ENCODE peak calls at places on chromosome 22, in eight cellular contexts. W, S, E, L, U, G, M and Z are unnamed samples.

GRCh38 chr22:26756675-26757293 is 99.4 kb downstream of the MIAT start:
- DNase-seq in W (peak), S (no peak), E (no peak), L (peak), U (peak), G (peak), M (peak), Z (peak)

GRCh38 chr22:45124176-45124857 is 39.4 kb upstream of the NUP50 start:
- DNase-seq in W (no peak), S (no peak), E (no peak), L (no peak), U (peak), G (no peak), M (no peak), Z (no peak)

GRCh38 chr22:28030442-28030841 is 111.4 kb upstream of the PITPNB start:
- DNase-seq in W (no peak), S (no peak), E (no peak), L (no peak), U (peak), G (no peak), M (no peak), Z (no peak)

GRCh38 chr22:18024956-18025720 is 777 bp upstream of the MICAL3 start:
- DNase-seq in W (no peak), S (no peak), E (no peak), L (no peak), U (no peak), G (no peak), M (no peak), Z (no peak)

GRCh38 chr22:48299801-48300200 is 1527.9 kb downstream of the BRD1 start:
- DNase-seq in W (no peak), S (no peak), E (peak), L (no peak), U (no peak), G (no peak), M (no peak), Z (no peak)

GRCh38 chr22:28137036-28137435 is 218.0 kb upstream of the PITPNB start:
- DNase-seq in W (no peak), S (no peak), E (no peak), L (no peak), U (no peak), G (no peak), M (no peak), Z (no peak)

GRCh38 chr22:48786679-48786996 is 1041.0 kb downstream of the BRD1 start:
- DNase-seq in W (no peak), S (no peak), E (no peak), L (no peak), U (no peak), G (no peak), M (no peak), Z (no peak)

GRCh38 chr22:36244522-36245391 is 5.4 kb upstream of the APOL2 start:
- DNase-seq in W (no peak), S (no peak), E (no peak), L (no peak), U (peak), G (no peak), M (no peak), Z (no peak)

GRCh38 chr22:43228330-43228729 is 41.4 kb upstream of the TTLL12 start:
- DNase-seq in W (peak), S (no peak), E (no peak), L (no peak), U (peak), G (peak), M (peak), Z (peak)

GRCh38 chr22:42780070-42780540 is 59.4 kb upstream of the A4GALT start:
- DNase-seq in W (peak), S (no peak), E (peak), L (peak), U (peak), G (peak), M (peak), Z (peak)

GRCh38 chr22:20396639-20397038 is 2.7 kb downstream of the ZNF74 start:
- DNase-seq in W (no peak), S (no peak), E (no peak), L (no peak), U (peak), G (no peak), M (no peak), Z (no peak)
- TF ChIP-seq POLR2A in W (no peak), S (no peak), E (no peak), L (no peak), U (no peak), G (no peak), M (no peak), Z (no peak)

GRCh38 chr22:39016592-39016991 is 2.5 kb downstream of the APOBEC3C start:
- DNase-seq in W (no peak), S (no peak), E (no peak), L (no peak), U (no peak), G (no peak), M (no peak), Z (no peak)

GRCh38 chr22:39010946-39011625 is 3.0 kb upstream of the APOBEC3C start:
- DNase-seq in W (no peak), S (no peak), E (no peak), L (no peak), U (no peak), G (no peak), M (no peak), Z (no peak)

GRCh38 chr22:39012525-39013516 is 1.2 kb upstream of the APOBEC3C start:
- DNase-seq in W (no peak), S (no peak), E (no peak), L (no peak), U (no peak), G (no peak), M (peak), Z (no peak)

GRCh38 chr22:39017596-39018365 is 3.1 kb upstream of the APOBEC3D start:
- DNase-seq in W (no peak), S (no peak), E (no peak), L (no peak), U (no peak), G (no peak), M (no peak), Z (no peak)

DNA sequence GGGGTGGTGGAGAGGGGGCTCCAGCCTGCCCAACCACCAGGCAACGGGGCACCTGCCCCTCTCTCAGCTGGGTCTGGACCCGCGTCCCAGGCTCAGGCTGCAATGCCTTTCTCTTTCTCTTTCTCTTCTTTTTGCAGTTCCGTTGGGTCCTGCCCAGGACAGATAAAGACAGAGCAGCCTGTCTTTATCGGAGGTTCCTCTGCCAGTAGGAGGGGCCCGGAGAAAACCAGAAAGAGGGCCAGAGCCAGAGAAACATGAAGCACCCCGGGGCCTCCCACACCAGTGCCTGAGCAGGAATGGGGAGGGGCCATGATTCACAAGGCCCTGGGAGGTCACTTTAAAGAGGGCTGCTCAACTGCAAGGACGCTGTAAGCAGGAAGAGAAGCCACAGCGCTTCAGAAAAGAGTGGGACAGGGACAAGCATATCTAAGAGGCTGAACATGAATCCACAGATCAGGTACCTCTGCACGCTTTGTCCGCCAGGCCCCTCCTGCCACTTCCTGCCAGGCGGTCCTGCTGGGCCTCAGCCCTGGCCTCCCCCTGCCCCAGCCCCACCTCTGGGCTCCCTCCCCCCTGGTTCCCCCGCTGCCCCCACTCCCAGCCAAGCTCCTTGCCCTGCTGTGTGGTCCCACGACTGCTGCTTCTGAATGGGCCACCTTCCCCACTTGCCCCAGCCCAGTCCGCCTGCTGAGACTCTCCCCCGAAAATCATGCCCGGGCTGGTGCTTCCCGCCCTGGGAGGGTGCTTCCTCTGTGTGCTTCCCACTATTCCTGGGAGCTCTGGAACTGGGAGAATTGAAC is at the start of gene APOBEC3C:
- DNase-seq in W (peak), S (peak), E (peak), L (peak), U (peak), G (peak), M (peak), Z (peak)
- TF ChIP-seq POLR2A in W (no peak), S (peak), E (no peak), L (no peak), U (peak), G (peak), M (peak), Z (peak)

GRCh38 chr22:40856513-40857308 is at the start of the genes ST13 and XPNPEP3:
- DNase-seq in W (peak), S (peak), E (peak), L (peak), U (peak), G (peak), M (peak), Z (peak)
- TF ChIP-seq POLR2A in W (no peak), S (peak), E (peak), L (no peak), U (peak), G (peak), M (peak), Z (peak)

DNA sequence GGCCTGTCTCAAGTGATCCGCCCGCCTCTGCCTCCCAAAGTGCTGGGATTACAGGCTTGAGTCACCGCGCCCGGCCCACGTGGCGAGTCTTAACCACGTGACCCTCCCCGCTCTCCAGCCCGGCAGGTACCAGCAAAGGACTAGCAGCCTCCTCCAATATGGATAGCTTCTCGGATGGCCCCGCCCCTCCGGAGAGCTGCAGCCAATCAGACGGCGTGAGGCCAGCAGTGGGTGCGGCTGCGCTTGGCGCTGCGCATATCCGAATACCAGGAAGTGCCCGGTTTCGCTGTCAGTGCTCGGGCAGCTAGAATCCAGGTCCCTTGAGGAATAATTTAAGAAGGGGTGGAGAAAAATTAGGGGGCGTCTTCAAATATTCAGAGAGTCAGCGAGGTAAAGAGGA is 14.7 kb upstream of the PISD start:
- DNase-seq in W (peak), S (peak), E (peak), L (peak), U (peak), G (peak), M (peak), Z (no peak)
- TF ChIP-seq POLR2A in W (no peak), S (peak), E (no peak), L (no peak), U (no peak), G (no peak), M (peak), Z (no peak)

GRCh38 chr22:49966716-49967332 is 6.3 kb downstream of the PIM3 start:
- DNase-seq in W (peak), S (peak), E (peak), L (peak), U (no peak), G (no peak), M (peak), Z (no peak)

GRCh38 chr22:49967333-49968241 is 7.0 kb downstream of the PIM3 start:
- DNase-seq in W (peak), S (peak), E (peak), L (peak), U (no peak), G (no peak), M (peak), Z (no peak)

GRCh38 chr22:49964493-49965290 is 4.1 kb downstream of the PIM3 start:
- DNase-seq in W (peak), S (no peak), E (no peak), L (peak), U (no peak), G (no peak), M (peak), Z (no peak)

GRCh38 chr22:49965291-49966040 is 4.9 kb downstream of the PIM3 start:
- DNase-seq in W (peak), S (peak), E (no peak), L (peak), U (no peak), G (no peak), M (peak), Z (no peak)

GRCh38 chr22:49966041-49966715 is 5.6 kb downstream of the PIM3 start:
- DNase-seq in W (peak), S (peak), E (no peak), L (peak), U (no peak), G (no peak), M (peak), Z (no peak)
- TF ChIP-seq POLR2A in W (no peak), S (no peak), E (no peak), L (no peak), U (peak), G (no peak), M (no peak), Z (no peak)

DNA sequence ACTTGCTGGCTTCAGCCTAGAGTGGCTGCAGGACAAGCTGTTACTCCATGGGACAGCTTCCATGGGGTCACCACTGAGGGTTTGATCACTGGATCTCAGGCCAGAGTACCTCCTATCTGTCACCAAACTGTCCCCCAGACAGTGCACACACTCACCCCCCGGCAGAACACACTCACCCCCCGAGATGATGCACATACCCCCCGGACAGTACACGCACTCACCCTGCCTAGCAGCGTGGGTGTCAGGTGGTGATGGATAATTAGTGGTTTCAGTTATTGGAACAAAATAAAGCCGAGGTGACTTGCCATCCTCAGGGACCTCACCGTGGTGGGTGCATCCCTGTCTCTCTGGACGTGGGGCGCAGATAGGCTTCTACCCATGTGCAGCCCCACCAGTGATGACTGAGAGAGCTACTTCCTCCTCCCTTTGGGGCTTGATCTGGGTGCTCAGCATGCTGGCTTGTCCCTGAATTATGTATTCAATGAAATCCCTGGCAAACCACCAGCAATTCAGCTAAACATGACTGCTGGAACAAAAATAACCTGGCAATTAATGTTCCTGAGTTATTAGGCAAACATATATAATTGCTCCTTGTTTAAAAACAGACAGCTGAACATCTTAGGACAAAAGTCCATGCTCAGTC is 18.9 kb downstream of the TANGO2 start:
- DNase-seq in W (no peak), S (no peak), E (no peak), L (no peak), U (no peak), G (no peak), M (no peak), Z (no peak)
- TF ChIP-seq POLR2A in W (no peak), S (no peak), E (no peak), L (no peak), U (no peak), G (no peak), M (no peak), Z (no peak)

GRCh38 chr22:38056969-38057841 is at the start of gene PICK1:
- DNase-seq in W (peak), S (peak), E (peak), L (peak), U (peak), G (peak), M (peak), Z (peak)
- TF ChIP-seq POLR2A in W (no peak), S (peak), E (no peak), L (no peak), U (no peak), G (peak), M (peak), Z (peak)

GRCh38 chr22:30423959-30424380 is 1.6 kb upstream of the MTFP1 start:
- DNase-seq in W (peak), S (peak), E (peak), L (peak), U (peak), G (peak), M (peak), Z (peak)

GRCh38 chr22:30421695-30422480 is 3.7 kb upstream of the MTFP1 start:
- DNase-seq in W (no peak), S (peak), E (no peak), L (no peak), U (no peak), G (no peak), M (no peak), Z (no peak)

GRCh38 chr22:30424471-30425326 is 869 bp upstream of the MTFP1 start:
- DNase-seq in W (no peak), S (peak), E (no peak), L (no peak), U (peak), G (no peak), M (peak), Z (no peak)

GRCh38 chr22:30422481-30423295 is 2.9 kb upstream of the MTFP1 start:
- DNase-seq in W (peak), S (peak), E (peak), L (peak), U (peak), G (peak), M (peak), Z (no peak)

DNA sequence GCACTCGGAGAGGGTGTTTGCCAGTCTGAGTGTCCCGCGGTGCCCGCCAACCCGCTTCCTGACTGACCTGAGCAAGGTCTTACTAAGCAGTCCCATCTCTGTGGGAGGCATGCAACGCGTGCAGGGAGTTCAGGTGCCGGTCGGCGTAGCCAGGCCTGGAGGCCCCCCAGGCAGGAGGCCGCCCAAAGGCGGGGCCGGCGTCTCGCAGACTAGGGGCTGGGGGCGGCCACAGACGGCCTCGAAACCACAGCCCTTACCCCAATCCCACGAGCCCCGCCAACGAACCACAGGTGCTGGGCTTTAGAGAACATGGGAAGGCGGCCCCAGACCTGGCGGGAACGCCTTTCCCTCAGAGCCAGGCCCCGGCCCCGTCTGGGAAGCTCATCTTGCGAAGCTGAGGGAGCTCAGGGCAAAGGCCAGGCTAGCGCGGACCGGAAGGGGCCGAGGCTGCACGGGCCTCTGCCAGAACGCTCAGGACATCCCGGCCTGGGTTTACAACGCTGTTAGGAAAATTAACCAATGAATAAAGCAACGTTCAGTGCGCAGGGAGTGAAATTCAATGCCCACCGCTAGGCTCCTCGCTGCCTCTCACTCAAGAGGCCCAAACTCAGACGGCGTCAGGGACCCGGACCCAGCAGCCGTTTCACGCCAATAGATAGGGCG is 2.1 kb upstream of the MTFP1 start:
- DNase-seq in W (no peak), S (peak), E (peak), L (no peak), U (no peak), G (no peak), M (peak), Z (no peak)
- TF ChIP-seq POLR2A in W (no peak), S (peak), E (peak), L (no peak), U (peak), G (peak), M (peak), Z (peak)

GRCh38 chr22:37678372-37678771 is 2.9 kb downstream of the LGALS1 start:
- DNase-seq in W (no peak), S (no peak), E (no peak), L (no peak), U (no peak), G (no peak), M (no peak), Z (no peak)

GRCh38 chr22:37674248-37674647 is 1.2 kb upstream of the LGALS1 start:
- DNase-seq in W (no peak), S (no peak), E (no peak), L (no peak), U (no peak), G (no peak), M (no peak), Z (no peak)

GRCh38 chr22:37675930-37676571 is 615 bp downstream of the LGALS1 start:
- DNase-seq in W (no peak), S (peak), E (no peak), L (peak), U (no peak), G (no peak), M (peak), Z (no peak)

GRCh38 chr22:37674951-37675929 is at the start of gene LGALS1:
- DNase-seq in W (peak), S (peak), E (peak), L (peak), U (peak), G (peak), M (peak), Z (peak)

GRCh38 chr22:37676691-37677627 is 1.5 kb downstream of the LGALS1 start:
- DNase-seq in W (peak), S (peak), E (peak), L (peak), U (peak), G (peak), M (peak), Z (peak)
- TF ChIP-seq POLR2A in W (no peak), S (peak), E (no peak), L (no peak), U (peak), G (no peak), M (no peak), Z (peak)

DNA sequence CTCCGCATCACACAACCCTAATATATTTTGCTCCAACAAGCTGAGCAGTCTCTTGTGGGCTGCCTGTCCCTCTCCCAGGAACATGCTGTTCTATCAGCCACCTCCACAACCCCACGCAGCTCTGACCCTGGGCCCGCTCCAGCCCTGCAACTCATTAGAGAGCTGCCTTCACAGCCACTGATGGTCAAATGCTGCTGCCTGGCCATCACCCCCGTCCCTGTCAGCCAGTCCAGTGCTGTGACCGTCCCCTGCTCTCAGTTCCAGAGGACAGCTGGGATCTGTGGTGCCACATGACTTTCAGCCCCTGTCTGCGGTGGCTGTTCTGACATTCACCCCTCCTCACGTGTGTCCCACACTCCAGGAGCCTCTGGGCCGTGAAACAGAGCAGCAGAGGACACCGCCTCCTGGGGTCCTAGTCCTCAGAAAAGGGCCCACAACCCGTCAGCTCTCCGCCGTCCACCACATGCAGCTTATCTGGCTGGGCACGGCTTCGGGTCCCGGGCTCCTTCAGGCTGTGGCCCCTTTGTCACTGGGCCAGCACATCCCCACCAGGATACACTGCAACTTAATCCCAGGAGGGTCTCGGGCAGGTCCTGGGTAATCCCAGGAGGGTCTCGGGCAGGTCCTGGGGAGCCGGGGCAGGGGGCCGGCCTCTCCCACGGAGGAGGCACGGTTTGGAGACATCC is 14.9 kb downstream of the CRELD2 start:
- DNase-seq in W (peak), S (peak), E (no peak), L (peak), U (no peak), G (no peak), M (peak), Z (no peak)
- TF ChIP-seq POLR2A in W (no peak), S (peak), E (no peak), L (no peak), U (no peak), G (no peak), M (peak), Z (no peak)